ENCODE peak calls at places on chromosome 1, in four cellular contexts. One of them, this sample, is unnamed.

GRCh38 chr1:43834280-43835140 is 99.1 kb upstream of the ARTN start:
- DNase-seq in iPS DF 6.9: no peak
- DNase-seq in uterus: no peak
- DNase-seq in heart left ventricle: no peak
- DNase-seq in this sample: no peak

GRCh38 chr1:3352084-3352951 is 102.1 kb upstream of the ARHGEF16 start:
- DNase-seq in uterus: peak
- DNase-seq in heart left ventricle: no peak
- DNase-seq in iPS DF 6.9: no peak
- DNase-seq in this sample: no peak

GRCh38 chr1:29239142-29239541 is 2.8 kb downstream of the PTPRU start:
- DNase-seq in iPS DF 6.9: no peak
- DNase-seq in uterus: no peak
- DNase-seq in heart left ventricle: no peak
- DNase-seq in this sample: no peak

GRCh38 chr1:91511386-91511785 is 10.7 kb downstream of the CDC7 start:
- DNase-seq in iPS DF 6.9: no peak
- DNase-seq in uterus: no peak
- DNase-seq in heart left ventricle: no peak
- DNase-seq in this sample: no peak

GRCh38 chr1:27643626-27644368 is 8.8 kb upstream of the FGR start:
- DNase-seq in heart left ventricle: no peak
- DNase-seq in uterus: peak
- DNase-seq in iPS DF 6.9: no peak
- DNase-seq in this sample: no peak

GRCh38 chr1:179709841-179710329 is 33.2 kb upstream of the FAM163A start:
- DNase-seq in heart left ventricle: no peak
- DNase-seq in uterus: peak
- DNase-seq in iPS DF 6.9: no peak
- DNase-seq in this sample: no peak

GRCh38 chr1:173330149-173330951 is 123.2 kb upstream of the TNFSF4 start:
- DNase-seq in iPS DF 6.9: no peak
- DNase-seq in heart left ventricle: no peak
- DNase-seq in uterus: no peak
- DNase-seq in this sample: no peak

GRCh38 chr1:25644962-25645361 is 28.4 kb downstream of the MAN1C1 start:
- DNase-seq in iPS DF 6.9: no peak
- DNase-seq in uterus: no peak
- DNase-seq in heart left ventricle: no peak
- DNase-seq in this sample: no peak

GRCh38 chr1:103129796-103130195 is 21.5 kb upstream of the COL11A1 start:
- DNase-seq in iPS DF 6.9: no peak
- DNase-seq in heart left ventricle: no peak
- DNase-seq in uterus: no peak
- DNase-seq in this sample: no peak

GRCh38 chr1:150621497-150622113 is 7.8 kb downstream of the ENSA start:
- DNase-seq in iPS DF 6.9: no peak
- DNase-seq in uterus: peak
- DNase-seq in heart left ventricle: no peak
- DNase-seq in this sample: peak

GRCh38 chr1:224513787-224514209 is 79.2 kb upstream of the WDR26 start:
- DNase-seq in heart left ventricle: peak
- DNase-seq in iPS DF 6.9: no peak
- DNase-seq in uterus: peak
- DNase-seq in this sample: peak

DNA sequence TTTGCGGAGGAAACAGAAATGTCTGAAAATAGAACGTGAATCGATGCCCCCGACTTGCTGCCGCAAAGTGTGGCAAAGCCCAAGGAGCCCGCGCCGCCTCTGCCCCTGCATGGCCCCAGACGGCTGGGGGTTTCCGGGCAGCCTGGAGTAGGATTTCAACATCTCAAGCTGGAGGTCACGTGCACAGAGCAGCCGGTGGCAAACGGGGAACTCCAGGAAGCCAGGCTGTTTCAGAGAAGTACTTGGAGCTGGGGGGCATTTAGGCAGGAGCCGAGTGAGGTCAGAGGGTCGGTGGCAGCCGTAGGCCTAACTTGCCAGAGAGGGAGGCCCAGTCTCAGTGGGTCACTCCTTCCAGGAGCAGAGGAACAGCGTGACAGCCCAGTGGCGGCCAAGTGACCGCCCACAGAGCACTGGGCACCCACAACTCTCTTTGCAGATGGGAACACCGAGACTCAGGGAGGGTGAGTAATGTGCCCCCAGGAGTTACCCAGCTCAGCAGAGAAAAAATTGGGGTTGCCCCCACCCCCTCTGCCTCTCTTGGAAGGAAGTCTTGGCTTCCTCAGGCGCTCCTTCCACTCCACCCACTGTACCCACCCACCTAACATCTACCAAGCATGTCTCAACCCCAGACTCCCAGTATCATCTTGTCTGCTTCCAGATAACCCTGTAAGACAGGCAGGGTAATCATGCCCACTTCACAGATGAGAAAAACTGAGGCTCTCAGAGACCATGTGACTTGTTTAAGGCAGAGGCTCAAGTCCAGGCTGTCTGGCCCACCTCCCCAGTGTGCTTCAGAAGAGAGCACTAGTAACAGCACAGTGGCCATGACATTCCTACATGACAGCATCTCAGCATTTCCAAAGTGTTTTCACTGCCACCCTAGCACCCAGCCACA is 179.4 kb downstream of the HIVEP3 start:
- DNase-seq in iPS DF 6.9: no peak
- DNase-seq in heart left ventricle: peak
- DNase-seq in uterus: peak
- DNase-seq in this sample: peak
- H3K27ac ChIP-seq in iPS DF 6.9: no peak
- H3K27ac ChIP-seq in heart left ventricle: peak
- H3K27ac ChIP-seq in uterus: no peak
- H3K27ac ChIP-seq in this sample: peak

DNA sequence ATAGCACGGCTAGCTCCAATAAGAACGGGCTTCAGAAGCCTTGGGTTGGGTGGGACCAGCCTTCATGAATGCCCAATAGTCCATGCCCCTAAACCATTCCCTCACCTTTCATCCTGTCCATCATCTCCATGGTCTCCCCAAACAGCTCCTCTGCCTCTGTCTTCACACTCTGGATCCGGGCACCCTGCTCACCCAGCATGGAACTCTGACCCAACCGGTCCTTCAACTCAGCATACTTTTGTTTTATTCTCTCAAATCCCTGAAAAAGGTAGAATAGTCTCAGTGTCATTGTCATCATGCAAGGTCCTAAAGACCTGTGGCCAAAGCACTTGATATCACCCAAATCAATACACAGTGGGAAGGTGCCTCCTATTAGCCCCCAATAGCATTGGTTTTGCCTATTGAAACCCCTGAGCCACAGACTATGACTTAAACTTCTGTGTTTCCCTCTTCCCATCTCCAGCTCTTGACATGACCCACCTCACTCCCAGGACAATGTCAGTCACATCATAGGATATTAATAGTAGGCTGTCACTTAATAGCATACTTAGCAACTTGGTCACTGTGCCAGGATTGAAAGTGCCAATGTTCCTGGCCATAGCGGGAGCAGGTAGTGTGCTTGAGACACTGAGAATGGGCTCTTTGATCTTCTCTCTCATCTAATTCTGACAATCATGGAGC is 33.0 kb downstream of the CAMK1G start:
- DNase-seq in heart left ventricle: no peak
- DNase-seq in iPS DF 6.9: no peak
- DNase-seq in uterus: no peak
- DNase-seq in this sample: peak
- H3K27ac ChIP-seq in heart left ventricle: peak
- H3K27ac ChIP-seq in iPS DF 6.9: no peak
- H3K27ac ChIP-seq in uterus: no peak
- H3K27ac ChIP-seq in this sample: peak

GRCh38 chr1:39411526-39411925 is 79.9 kb upstream of the BMP8A start:
- DNase-seq in uterus: no peak
- DNase-seq in iPS DF 6.9: no peak
- DNase-seq in heart left ventricle: no peak
- DNase-seq in this sample: no peak
- H3K27ac ChIP-seq in uterus: peak
- H3K27ac ChIP-seq in iPS DF 6.9: no peak
- H3K27ac ChIP-seq in heart left ventricle: peak
- H3K27ac ChIP-seq in this sample: peak

GRCh38 chr1:101907264-101907663 is 89.5 kb downstream of the OLFM3 start:
- DNase-seq in uterus: no peak
- DNase-seq in iPS DF 6.9: no peak
- DNase-seq in heart left ventricle: no peak
- DNase-seq in this sample: no peak

GRCh38 chr1:101911894-101912293 is 84.8 kb downstream of the OLFM3 start:
- DNase-seq in uterus: no peak
- DNase-seq in heart left ventricle: no peak
- DNase-seq in iPS DF 6.9: no peak
- DNase-seq in this sample: no peak

GRCh38 chr1:101905298-101905794 is 91.4 kb downstream of the OLFM3 start:
- DNase-seq in iPS DF 6.9: no peak
- DNase-seq in heart left ventricle: no peak
- DNase-seq in uterus: no peak
- DNase-seq in this sample: no peak

GRCh38 chr1:101914473-101915242 is 82.1 kb downstream of the OLFM3 start:
- DNase-seq in heart left ventricle: no peak
- DNase-seq in uterus: no peak
- DNase-seq in iPS DF 6.9: no peak
- DNase-seq in this sample: no peak

GRCh38 chr1:101908980-101909379 is 87.7 kb downstream of the OLFM3 start:
- DNase-seq in iPS DF 6.9: no peak
- DNase-seq in uterus: no peak
- DNase-seq in heart left ventricle: no peak
- DNase-seq in this sample: no peak
- H3K27ac ChIP-seq in iPS DF 6.9: no peak
- H3K27ac ChIP-seq in uterus: no peak
- H3K27ac ChIP-seq in heart left ventricle: no peak
- H3K27ac ChIP-seq in this sample: no peak

DNA sequence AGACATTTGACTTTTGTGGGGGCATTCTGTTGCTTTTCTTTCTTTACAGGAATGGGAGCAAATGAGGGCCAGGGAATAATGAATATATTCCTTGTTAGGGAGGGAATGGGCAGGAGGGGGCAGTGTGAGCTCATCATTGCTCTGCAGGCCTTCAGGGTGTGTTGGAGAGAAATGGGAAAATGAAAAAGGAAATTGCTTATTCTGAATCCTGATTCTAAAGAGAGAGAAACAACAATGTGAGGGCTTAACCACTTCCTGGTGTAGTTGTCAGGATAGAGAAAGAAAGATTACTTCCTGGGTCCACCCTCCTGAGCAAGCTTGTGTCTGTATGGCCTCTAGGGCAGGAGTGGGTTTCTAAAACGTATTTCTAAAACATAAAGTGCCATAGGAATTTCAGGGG is 28.3 kb downstream of the VANGL2 start:
- DNase-seq in uterus: no peak
- DNase-seq in iPS DF 6.9: no peak
- DNase-seq in heart left ventricle: no peak
- DNase-seq in this sample: no peak
- H3K27ac ChIP-seq in uterus: no peak
- H3K27ac ChIP-seq in iPS DF 6.9: no peak
- H3K27ac ChIP-seq in heart left ventricle: no peak
- H3K27ac ChIP-seq in this sample: no peak

This sample was measured in gastrocnemius medialis.